ENCODE peak calls at places on chromosomes 2 and 18, in four cellular contexts. D is IMR-90, V is H9, O is H1. N is an unnamed sample.

GRCh38 chr18:76262956-76263955 is 231.8 kb downstream of the ZNF516 start:
- DNase-seq in D (no peak), O (no peak), V (no peak), N (no peak)

GRCh38 chr18:6205706-6206105 is 209.0 kb downstream of the L3MBTL4 start:
- DNase-seq in D (peak; percentile 80), O (no peak), V (no peak), N (no peak)

GRCh38 chr2:112642961-112643360 is 2.8 kb upstream of the SLC20A1 start:
- DNase-seq in O (no peak), V (no peak), D (no peak), N (no peak)

GRCh38 chr2:219249203-219249980 is 3.7 kb upstream of the TUBA4B start:
- DNase-seq in O (no peak), V (no peak), D (peak; percentile 75), N (peak; percentile 61)

GRCh38 chr2:16665746-16666452 is at the start of gene CYRIA:
- DNase-seq in D (no peak), V (peak; percentile 61), O (no peak), N (peak; percentile 30)

GRCh38 chr2:1750935-1751767 is 6.8 kb upstream of the PXDN start:
- DNase-seq in D (peak; percentile 86), O (peak; percentile 65), V (peak; percentile 88), N (peak; percentile 92)

GRCh38 chr18:75215663-75216062 is 5.1 kb downstream of the TSHZ1 start:
- DNase-seq in O (no peak), V (no peak), D (no peak), N (no peak)

GRCh38 chr2:204842731-204843490 is 297.6 kb downstream of the PARD3B start:
- DNase-seq in V (no peak), O (no peak), D (peak; percentile 96), N (peak; percentile 57)

GRCh38 chr2:12816379-12817306 is 99.9 kb downstream of the TRIB2 start:
- DNase-seq in V (no peak), O (no peak), D (peak; percentile 87), N (no peak)

GRCh38 chr18:12838178-12838634 is 45.8 kb downstream of the PTPN2 start:
- DNase-seq in V (no peak), O (no peak), D (peak; percentile 90), N (peak; percentile 57)

GRCh38 chr18:57141208-57142129 is 5.4 kb upstream of the BOD1L2 start:
- DNase-seq in D (no peak), V (no peak), O (no peak), N (peak; percentile 24)

GRCh38 chr2:96336873-96337272 is 1.3 kb downstream of the NCAPH start:
- DNase-seq in D (no peak), O (no peak), V (no peak), N (no peak)

GRCh38 chr2:118835739-118836410 is 11.6 kb downstream of the EN1 start:
- DNase-seq in D (no peak), O (no peak), V (peak; percentile 60), N (peak; percentile 9)

GRCh38 chr2:219171231-219171651 is 1.4 kb upstream of the SLC23A3 start:
- DNase-seq in O (no peak), D (peak; percentile 86), V (peak; percentile 63), N (peak; percentile 96)

GRCh38 chr2:205764502-205764815 is 82.2 kb downstream of the NRP2 start:
- DNase-seq in V (no peak), O (no peak), D (no peak), N (no peak)

GRCh38 chr2:23312996-23313606 is 71.9 kb upstream of the KLHL29 start:
- DNase-seq in O (peak; percentile 33), V (peak; percentile 82), D (no peak), N (peak; percentile 66)

GRCh38 chr18:13397504-13398163 is 179.1 kb downstream of the LDLRAD4 start:
- DNase-seq in O (no peak), D (no peak), V (no peak), N (no peak)

GRCh38 chr2:178066890-178067669 is 5.5 kb downstream of the PDE11A start:
- DNase-seq in D (no peak), O (no peak), V (no peak), N (no peak)

GRCh38 chr2:130869441-130870160 is 32.9 kb downstream of the ARHGEF4 start:
- DNase-seq in D (no peak), O (no peak), V (no peak), N (no peak)

GRCh38 chr2:136057023-136057801 is 60.7 kb downstream of the CXCR4 start:
- DNase-seq in D (no peak), V (no peak), O (no peak), N (no peak)

GRCh38 chr2:95297088-95297487 is at the start of gene KCNIP3:
- DNase-seq in D (no peak), V (peak; percentile 46), O (no peak), N (peak; percentile 24)

GRCh38 chr18:26133652-26134051 is at the start of gene PSMA8:
- DNase-seq in O (peak; percentile 23), D (no peak), V (peak; percentile 65), N (peak; percentile 60)

GRCh38 chr2:174544802-174545201 is 52.8 kb downstream of the WIPF1 start:
- DNase-seq in D (no peak), O (no peak), V (no peak), N (no peak)

GRCh38 chr2:20231632-20232031 is 6.7 kb upstream of the SDC1 start:
- DNase-seq in O (peak; percentile 68), V (peak; percentile 84), D (peak; percentile 76), N (peak; percentile 89)

GRCh38 chr2:177243073-177243472 is 21.5 kb downstream of the NFE2L2 start:
- DNase-seq in V (no peak), O (no peak), D (no peak), N (no peak)

GRCh38 chr2:24083567-24084385 is 858 bp downstream of the TP53I3 start:
- DNase-seq in O (peak; percentile 81), V (peak; percentile 89), D (peak; percentile 79), N (peak; percentile 95)

GRCh38 chr2:99862566-99862965 is 279.8 kb downstream of the AFF3 start:
- DNase-seq in D (no peak), V (no peak), O (no peak), N (no peak)

GRCh38 chr18:50410894-50411293 is 36.0 kb downstream of the SKA1 start:
- DNase-seq in O (no peak), V (no peak), D (peak; percentile 50), N (no peak)

GRCh38 chr18:54909538-54909937 is 49.7 kb downstream of the CCDC68 start:
- DNase-seq in O (no peak), D (no peak), V (no peak), N (no peak)
- H3K56ac ChIP-seq in O (no peak overlapping the region), D (no peak overlapping the region), V (no peak overlapping the region), N (no peak overlapping the region)

GRCh38 chr2:145801210-145801609 is 1281.3 kb upstream of the ZEB2 start:
- DNase-seq in V (no peak), D (no peak), O (no peak), N (no peak)
- H3K56ac ChIP-seq in V (no peak overlapping the region), D (no peak overlapping the region), O (no peak overlapping the region), N (no peak overlapping the region)

DNA sequence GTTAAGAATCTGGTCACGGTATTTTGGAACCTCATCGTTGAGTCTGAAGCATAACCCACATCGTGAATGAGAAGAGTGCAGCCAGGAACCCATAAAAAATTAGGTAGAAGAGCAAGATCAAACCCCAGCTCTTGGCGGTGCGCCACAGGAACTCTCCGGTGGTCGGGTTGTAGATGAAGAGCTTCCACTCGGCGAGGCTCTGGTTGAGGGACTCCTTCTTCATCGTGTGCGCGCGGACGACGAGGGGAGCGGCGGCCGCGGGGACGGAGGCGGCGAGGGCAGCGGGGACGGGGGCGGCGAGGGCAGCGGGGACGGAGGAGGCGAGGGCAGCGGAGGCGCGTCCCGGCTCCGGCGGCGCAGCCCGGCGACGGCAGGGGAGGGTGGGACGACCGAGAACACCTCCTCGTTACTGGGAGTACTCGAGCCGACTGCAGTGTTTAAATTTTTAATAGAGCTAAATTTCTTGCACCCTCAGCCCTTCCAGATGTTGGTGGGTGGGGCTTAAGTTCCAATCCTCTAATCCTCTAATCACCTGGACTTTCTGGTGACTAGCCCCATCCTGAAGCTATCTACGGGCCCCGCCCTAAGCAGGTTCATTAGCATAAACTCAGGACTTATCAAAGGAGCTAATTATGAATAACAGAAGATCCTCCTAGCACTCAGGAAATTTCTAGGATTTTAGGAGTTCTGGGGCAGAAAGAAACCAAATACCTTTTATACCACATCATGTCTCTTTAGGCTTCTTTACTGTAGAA is 20.4 kb upstream of the PAPOLG start:
- DNase-seq in D (no peak), V (peak; percentile 69), O (no peak), N (peak; percentile 44)
- H3K56ac ChIP-seq in D (no peak overlapping the region), V (no peak overlapping the region), O (no peak overlapping the region), N (peak overlapping the region; percentile 56)

GRCh38 chr2:155692108-155692507 is 640.4 kb downstream of the NR4A2 start:
- DNase-seq in O (no peak), V (no peak), D (no peak), N (peak; percentile 13)

GRCh38 chr2:155690785-155691184 is 641.7 kb downstream of the NR4A2 start:
- DNase-seq in D (no peak), O (no peak), V (no peak), N (no peak)

GRCh38 chr2:155689791-155690190 is 642.7 kb downstream of the NR4A2 start:
- DNase-seq in D (no peak), O (no peak), V (no peak), N (no peak)

GRCh38 chr2:155696561-155696960 is 636.0 kb downstream of the NR4A2 start:
- DNase-seq in O (no peak), V (no peak), D (no peak), N (no peak)

GRCh38 chr2:155695505-155695904 is 637.0 kb downstream of the NR4A2 start:
- DNase-seq in D (no peak), O (no peak), V (no peak), N (no peak)
- H3K56ac ChIP-seq in D (no peak overlapping the region), O (no peak overlapping the region), V (no peak overlapping the region), N (no peak overlapping the region)

GRCh38 chr2:85862426-85862825 is 26.4 kb downstream of the ST3GAL5 start:
- DNase-seq in D (peak; percentile 72), O (no peak), V (no peak), N (no peak)

GRCh38 chr2:85861650-85862049 is 27.1 kb downstream of the ST3GAL5 start:
- DNase-seq in O (no peak), V (no peak), D (no peak), N (no peak)

GRCh38 chr2:85861180-85861579 is 27.6 kb downstream of the ST3GAL5 start:
- DNase-seq in D (no peak), V (no peak), O (no peak), N (no peak)

GRCh38 chr2:85854897-85855296 is 33.9 kb downstream of the ST3GAL5 start:
- DNase-seq in O (no peak), D (no peak), V (no peak), N (no peak)

DNA sequence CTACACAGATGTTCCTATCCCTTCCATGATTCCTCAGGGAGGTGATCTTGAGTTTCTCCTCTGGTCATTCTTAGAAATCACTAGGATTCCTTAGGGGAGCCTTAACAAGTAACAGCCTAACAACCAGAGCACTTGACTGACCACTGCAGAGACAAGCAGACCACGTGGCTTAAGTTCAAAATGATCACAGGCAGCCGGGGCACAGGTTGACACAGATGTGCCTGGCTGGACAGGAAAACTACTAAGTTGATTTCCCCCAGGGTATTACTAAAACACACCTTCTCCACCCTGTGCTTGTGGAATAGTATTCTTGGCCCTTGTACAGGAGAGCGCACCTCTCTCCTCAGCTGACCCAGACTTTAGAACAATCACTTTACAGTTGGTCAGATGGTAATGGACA is 29.9 kb downstream of the ST3GAL5 start:
- DNase-seq in O (no peak), D (no peak), V (no peak), N (no peak)
- H3K56ac ChIP-seq in O (no peak overlapping the region), D (no peak overlapping the region), V (no peak overlapping the region), N (no peak overlapping the region)

GRCh38 chr2:86686905-86687304 is 33.2 kb upstream of the RMND5A start:
- DNase-seq in O (no peak), D (no peak), V (no peak), N (no peak)
- H3K56ac ChIP-seq in O (no peak overlapping the region), D (no peak overlapping the region), V (no peak overlapping the region), N (no peak overlapping the region)